ENCODE peak calls at places on chromosomes 16 and 17, in eight cellular contexts. One of them, this sample, is unnamed.

GRCh38 chr17:78609198-78609597 is 32.0 kb upstream of the DNAH17 start:
- DNase-seq in HCT116: no peak
- DNase-seq in adrenal gland: no peak
- DNase-seq in lower leg skin: no peak
- DNase-seq in ovary: no peak
- DNase-seq in A549: no peak
- DNase-seq in body of pancreas: no peak
- DNase-seq in prostate gland: no peak
- DNase-seq in this sample: no peak

GRCh38 chr17:57294629-57295501 is 38.5 kb downstream of the MSI2 start:
- DNase-seq in HCT116: peak
- DNase-seq in prostate gland: no peak
- DNase-seq in lower leg skin: no peak
- DNase-seq in A549: peak
- DNase-seq in body of pancreas: no peak
- DNase-seq in adrenal gland: peak
- DNase-seq in ovary: no peak
- DNase-seq in this sample: no peak

GRCh38 chr17:82915697-82916027 is 75.8 kb upstream of the ZNF750 start:
- DNase-seq in prostate gland: no peak
- DNase-seq in body of pancreas: no peak
- DNase-seq in lower leg skin: no peak
- DNase-seq in ovary: no peak
- DNase-seq in adrenal gland: no peak
- DNase-seq in HCT116: no peak
- DNase-seq in A549: no peak
- DNase-seq in this sample: no peak

GRCh38 chr17:40967581-40967980 is 833 bp upstream of the KRT39 start:
- DNase-seq in HCT116: no peak
- DNase-seq in A549: no peak
- DNase-seq in ovary: no peak
- DNase-seq in body of pancreas: no peak
- DNase-seq in adrenal gland: no peak
- DNase-seq in prostate gland: no peak
- DNase-seq in lower leg skin: no peak
- DNase-seq in this sample: no peak

GRCh38 chr17:34456121-34456520 is 93.1 kb upstream of the CCL1 start:
- DNase-seq in ovary: no peak
- DNase-seq in body of pancreas: no peak
- DNase-seq in adrenal gland: no peak
- DNase-seq in A549: no peak
- DNase-seq in prostate gland: no peak
- DNase-seq in lower leg skin: no peak
- DNase-seq in HCT116: no peak
- DNase-seq in this sample: no peak

GRCh38 chr16:84294196-84295142 is at the start of gene WFDC1:
- DNase-seq in adrenal gland: peak
- DNase-seq in A549: no peak
- DNase-seq in ovary: no peak
- DNase-seq in lower leg skin: no peak
- DNase-seq in body of pancreas: no peak
- DNase-seq in HCT116: no peak
- DNase-seq in prostate gland: no peak
- DNase-seq in this sample: no peak

GRCh38 chr17:49438885-49439284 is 24.2 kb upstream of the PHB1 start:
- DNase-seq in A549: no peak
- DNase-seq in body of pancreas: no peak
- DNase-seq in prostate gland: no peak
- DNase-seq in adrenal gland: no peak
- DNase-seq in HCT116: no peak
- DNase-seq in lower leg skin: peak
- DNase-seq in ovary: no peak
- DNase-seq in this sample: no peak

GRCh38 chr16:1773703-1774455 is 945 bp upstream of the MRPS34 start:
- DNase-seq in lower leg skin: no peak
- DNase-seq in ovary: no peak
- DNase-seq in prostate gland: no peak
- DNase-seq in adrenal gland: peak
- DNase-seq in body of pancreas: no peak
- DNase-seq in A549: no peak
- DNase-seq in HCT116: no peak
- DNase-seq in this sample: no peak

GRCh38 chr16:9094008-9094846 is 2.8 kb downstream of the HAPSTR1 start:
- DNase-seq in HCT116: no peak
- DNase-seq in body of pancreas: no peak
- DNase-seq in adrenal gland: no peak
- DNase-seq in ovary: no peak
- DNase-seq in lower leg skin: no peak
- DNase-seq in A549: no peak
- DNase-seq in prostate gland: no peak
- DNase-seq in this sample: no peak

GRCh38 chr16:56360117-56361008 is 65.0 kb downstream of the AMFR start:
- DNase-seq in A549: no peak
- DNase-seq in adrenal gland: peak
- DNase-seq in prostate gland: no peak
- DNase-seq in HCT116: no peak
- DNase-seq in body of pancreas: peak
- DNase-seq in ovary: peak
- DNase-seq in lower leg skin: peak
- DNase-seq in this sample: no peak

GRCh38 chr16:80684136-80684765 is 120.1 kb downstream of the CDYL2 start:
- DNase-seq in ovary: no peak
- DNase-seq in HCT116: no peak
- DNase-seq in body of pancreas: no peak
- DNase-seq in A549: no peak
- DNase-seq in lower leg skin: no peak
- DNase-seq in prostate gland: peak
- DNase-seq in adrenal gland: no peak
- DNase-seq in this sample: no peak

GRCh38 chr17:29625037-29625750 is 2.5 kb upstream of the CORO6 start:
- DNase-seq in A549: no peak
- DNase-seq in lower leg skin: no peak
- DNase-seq in body of pancreas: no peak
- DNase-seq in prostate gland: no peak
- DNase-seq in adrenal gland: peak
- DNase-seq in ovary: no peak
- DNase-seq in HCT116: peak
- DNase-seq in this sample: no peak

GRCh38 chr16:8204769-8205168 is 385.5 kb downstream of the TMEM114 start:
- DNase-seq in HCT116: no peak
- DNase-seq in ovary: no peak
- DNase-seq in adrenal gland: no peak
- DNase-seq in A549: no peak
- DNase-seq in body of pancreas: no peak
- DNase-seq in lower leg skin: no peak
- DNase-seq in prostate gland: no peak
- DNase-seq in this sample: no peak

GRCh38 chr16:85522842-85523601 is 90.1 kb upstream of the GSE1 start:
- DNase-seq in adrenal gland: no peak
- DNase-seq in HCT116: no peak
- DNase-seq in ovary: no peak
- DNase-seq in body of pancreas: no peak
- DNase-seq in prostate gland: peak
- DNase-seq in lower leg skin: no peak
- DNase-seq in A549: no peak
- DNase-seq in this sample: no peak

GRCh38 chr16:5025171-5025632 is 8.5 kb downstream of the NAGPA start:
- DNase-seq in adrenal gland: peak
- DNase-seq in prostate gland: no peak
- DNase-seq in HCT116: no peak
- DNase-seq in body of pancreas: no peak
- DNase-seq in lower leg skin: no peak
- DNase-seq in A549: peak
- DNase-seq in ovary: peak
- DNase-seq in this sample: no peak

GRCh38 chr16:5022521-5022920 is 11.2 kb downstream of the NAGPA start:
- DNase-seq in ovary: no peak
- DNase-seq in lower leg skin: no peak
- DNase-seq in adrenal gland: no peak
- DNase-seq in body of pancreas: no peak
- DNase-seq in prostate gland: no peak
- DNase-seq in HCT116: no peak
- DNase-seq in A549: no peak
- DNase-seq in this sample: no peak

GRCh38 chr16:5026664-5027063 is 7.1 kb downstream of the NAGPA start:
- DNase-seq in lower leg skin: no peak
- DNase-seq in A549: no peak
- DNase-seq in HCT116: no peak
- DNase-seq in ovary: no peak
- DNase-seq in prostate gland: no peak
- DNase-seq in adrenal gland: no peak
- DNase-seq in body of pancreas: no peak
- DNase-seq in this sample: no peak

GRCh38 chr16:5027086-5027485 is 6.6 kb downstream of the NAGPA start:
- DNase-seq in ovary: no peak
- DNase-seq in prostate gland: no peak
- DNase-seq in lower leg skin: no peak
- DNase-seq in adrenal gland: no peak
- DNase-seq in A549: no peak
- DNase-seq in HCT116: no peak
- DNase-seq in body of pancreas: no peak
- DNase-seq in this sample: no peak

DNA sequence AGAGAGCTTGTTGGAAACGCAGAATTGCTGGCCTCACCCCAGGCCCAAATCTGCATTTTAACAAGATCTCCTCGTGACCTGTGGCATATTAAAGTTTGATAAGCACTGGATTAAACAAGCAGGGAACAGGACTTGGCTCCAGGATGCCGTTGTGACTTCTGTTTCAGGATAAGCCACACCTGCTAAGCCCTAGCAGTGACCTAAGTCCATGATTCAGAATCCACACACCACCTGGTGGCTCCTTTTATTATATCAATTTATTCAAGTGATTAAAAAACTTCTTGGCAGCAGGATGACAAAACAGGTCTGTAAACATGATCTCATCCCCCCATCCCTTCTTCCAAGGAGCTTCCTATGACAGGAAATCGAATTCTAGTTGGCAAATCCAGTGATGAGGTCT is 9.1 kb downstream of the NAGPA start:
- DNase-seq in adrenal gland: peak
- DNase-seq in lower leg skin: no peak
- DNase-seq in prostate gland: peak
- DNase-seq in HCT116: peak
- DNase-seq in A549: peak
- DNase-seq in ovary: no peak
- DNase-seq in body of pancreas: peak
- DNase-seq in this sample: no peak
- TF ChIP-seq CTCF in adrenal gland: peak
- TF ChIP-seq CTCF in lower leg skin: no peak
- TF ChIP-seq CTCF in prostate gland: peak
- TF ChIP-seq CTCF in HCT116: peak
- TF ChIP-seq CTCF in A549: peak
- TF ChIP-seq CTCF in ovary: no peak
- TF ChIP-seq CTCF in body of pancreas: peak
- TF ChIP-seq CTCF in this sample: peak

GRCh38 chr16:73020409-73020884 is 27.5 kb downstream of the ZFHX3 start:
- DNase-seq in HCT116: peak
- DNase-seq in ovary: no peak
- DNase-seq in adrenal gland: peak
- DNase-seq in A549: peak
- DNase-seq in body of pancreas: peak
- DNase-seq in prostate gland: peak
- DNase-seq in lower leg skin: peak
- DNase-seq in this sample: no peak
- TF ChIP-seq POLR2A in HCT116: no peak
- TF ChIP-seq POLR2A in ovary: no peak
- TF ChIP-seq POLR2A in adrenal gland: no peak
- TF ChIP-seq POLR2A in A549: no peak
- TF ChIP-seq POLR2A in body of pancreas: no peak
- TF ChIP-seq POLR2A in prostate gland: no peak
- TF ChIP-seq POLR2A in lower leg skin: no peak
- TF ChIP-seq POLR2A in this sample: no peak

DNA sequence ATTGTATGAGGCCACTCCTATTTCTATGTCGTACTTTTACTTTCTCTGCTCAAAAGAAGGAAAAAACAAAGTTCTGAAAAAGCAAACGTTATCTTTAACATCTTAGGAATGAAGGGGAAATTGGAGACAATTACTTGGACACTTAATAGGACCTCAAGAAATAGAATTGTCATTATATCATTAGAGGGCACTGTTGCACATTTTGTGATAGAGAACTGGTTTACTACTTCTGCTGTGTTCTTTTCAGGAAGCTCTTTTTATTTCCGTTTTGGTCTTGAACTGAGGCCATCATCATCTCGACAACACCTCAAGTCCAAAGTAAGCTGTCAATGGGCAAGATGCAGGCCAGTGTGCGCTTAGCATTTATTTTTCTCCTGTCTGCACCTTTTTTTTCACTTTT is 14.6 kb downstream of the COG4 start:
- DNase-seq in A549: no peak
- DNase-seq in HCT116: no peak
- DNase-seq in body of pancreas: no peak
- DNase-seq in lower leg skin: no peak
- DNase-seq in prostate gland: no peak
- DNase-seq in ovary: no peak
- DNase-seq in adrenal gland: no peak
- DNase-seq in this sample: no peak
- TF ChIP-seq CTCF in A549: peak
- TF ChIP-seq CTCF in HCT116: peak
- TF ChIP-seq CTCF in body of pancreas: no peak
- TF ChIP-seq CTCF in lower leg skin: no peak
- TF ChIP-seq CTCF in prostate gland: no peak
- TF ChIP-seq CTCF in ovary: no peak
- TF ChIP-seq CTCF in adrenal gland: peak
- TF ChIP-seq CTCF in this sample: no peak

DNA sequence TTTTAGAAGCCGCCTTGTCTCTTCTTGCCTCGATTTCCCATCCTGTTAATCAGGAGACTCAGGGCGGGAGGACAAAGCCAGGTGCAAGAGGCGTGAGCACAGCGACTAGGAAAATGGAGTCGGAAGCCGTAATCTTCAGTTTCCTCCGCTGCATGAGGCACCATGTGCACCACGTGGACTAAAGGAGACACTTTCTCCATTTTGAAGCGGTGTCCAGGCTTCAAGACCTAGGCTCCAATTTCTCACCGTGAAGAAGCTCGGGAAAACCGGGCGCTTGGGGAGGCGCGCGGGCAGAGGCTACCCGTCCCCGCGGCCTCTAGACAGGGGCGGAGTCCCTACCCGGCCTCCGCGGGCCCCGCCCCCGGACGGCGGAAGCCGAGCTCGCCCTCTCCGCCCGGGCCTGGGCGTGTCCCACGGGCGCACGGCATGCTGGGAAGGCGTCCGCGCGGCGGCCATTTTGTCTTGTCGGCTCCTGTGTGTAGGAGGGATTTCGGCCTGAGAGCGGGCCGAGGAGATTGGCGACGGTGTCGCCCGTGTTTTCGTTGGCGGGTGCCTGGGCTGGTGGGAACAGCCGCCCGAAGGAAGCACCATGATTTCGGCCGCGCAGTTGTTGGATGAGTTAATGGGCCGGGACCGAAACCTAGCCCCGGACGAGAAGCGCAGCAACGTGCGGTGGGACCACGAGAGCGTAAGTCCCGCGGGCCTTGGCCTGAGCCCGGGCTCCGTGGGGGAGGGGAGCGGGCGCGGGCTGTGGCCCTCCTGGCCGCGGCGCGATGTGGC is at the start of gene LUC7L3:
- DNase-seq in lower leg skin: peak
- DNase-seq in ovary: peak
- DNase-seq in A549: peak
- DNase-seq in body of pancreas: peak
- DNase-seq in adrenal gland: peak
- DNase-seq in HCT116: peak
- DNase-seq in prostate gland: peak
- DNase-seq in this sample: peak
- TF ChIP-seq POLR2A in lower leg skin: no peak
- TF ChIP-seq POLR2A in ovary: peak
- TF ChIP-seq POLR2A in A549: peak
- TF ChIP-seq POLR2A in body of pancreas: peak
- TF ChIP-seq POLR2A in adrenal gland: peak
- TF ChIP-seq POLR2A in HCT116: peak
- TF ChIP-seq POLR2A in prostate gland: peak
- TF ChIP-seq POLR2A in this sample: no peak

This sample was measured in esophagus squamous epithelium.